ENCODE peak calls at places on chromosomes 11 and 22, in ten cellular contexts. N is GM12892, X is tibial nerve, K is body of pancreas, W is sigmoid colon, H is suprapubic skin, Q is uterus, J is HCT116, G is spleen, P is A549. T is an unnamed sample.

GRCh38 chr11:86473991-86474833 is 99.5 kb downstream of the CCDC81 start:
- DNase-seq in G (no peak), X (no peak), P (peak), K (no peak), N (no peak), Q (peak), H (no peak), W (no peak), J (no peak), T (no peak)

GRCh38 chr11:23226331-23226909 is 366.1 kb upstream of the CCDC179 start:
- DNase-seq in J (no peak), Q (no peak), N (no peak), P (no peak), H (no peak), X (no peak), W (no peak), G (no peak), K (no peak), T (no peak)

GRCh38 chr11:78244546-78245315 is 56.0 kb downstream of the USP35 start:
- DNase-seq in J (no peak), K (no peak), W (no peak), G (no peak), N (no peak), H (no peak), X (no peak), P (no peak), Q (no peak), T (no peak)

GRCh38 chr22:40107756-40108437 is 69.8 kb upstream of the TNRC6B start:
- DNase-seq in W (no peak), G (no peak), K (peak), P (no peak), N (no peak), Q (peak), X (no peak), J (no peak), H (no peak), T (peak)

GRCh38 chr11:115463606-115464005 is 40.6 kb downstream of the CADM1 start:
- DNase-seq in K (no peak), Q (no peak), W (no peak), X (no peak), H (no peak), P (no peak), G (no peak), J (no peak), N (no peak), T (no peak)

GRCh38 chr22:43314611-43315010 is 28.6 kb downstream of the SCUBE1 start:
- DNase-seq in W (no peak), K (no peak), Q (no peak), J (no peak), P (no peak), G (no peak), X (no peak), N (no peak), H (no peak), T (no peak)

GRCh38 chr11:12066799-12067508 is 43.4 kb upstream of the MICAL2 start:
- DNase-seq in P (peak), G (no peak), J (no peak), N (no peak), K (no peak), W (peak), X (no peak), H (peak), Q (peak), T (no peak)

GRCh38 chr11:117070016-117070415 is 28.2 kb downstream of the SIK3 start:
- DNase-seq in W (no peak), K (no peak), N (no peak), H (no peak), X (no peak), P (no peak), G (no peak), J (no peak), Q (no peak), T (no peak)

GRCh38 chr22:36184433-36185035 is 17.1 kb downstream of the APOL4 start:
- DNase-seq in W (no peak), P (no peak), Q (peak), N (no peak), X (peak), K (no peak), J (no peak), H (no peak), G (no peak), T (no peak)

GRCh38 chr11:42315267-42315666 is 855.8 kb upstream of the LRRC4C start:
- DNase-seq in W (no peak), X (no peak), Q (no peak), G (no peak), P (no peak), K (no peak), H (no peak), J (no peak), N (no peak), T (no peak)

GRCh38 chr11:42311944-42312343 is 852.5 kb upstream of the LRRC4C start:
- DNase-seq in X (no peak), J (no peak), N (no peak), H (no peak), W (no peak), Q (no peak), G (no peak), P (no peak), K (no peak), T (no peak)

GRCh38 chr11:42315846-42316245 is 856.4 kb upstream of the LRRC4C start:
- DNase-seq in K (no peak), W (no peak), J (no peak), H (no peak), X (no peak), G (no peak), P (no peak), N (no peak), Q (no peak), T (no peak)

GRCh38 chr11:42311504-42311903 is 852.1 kb upstream of the LRRC4C start:
- DNase-seq in N (no peak), K (no peak), H (no peak), P (no peak), X (peak), J (no peak), W (no peak), Q (no peak), G (no peak), T (no peak)
- TF ChIP-seq POLR2A in N (no peak), K (no peak), H (no peak), P (no peak), X (no peak), J (no peak), W (no peak), Q (no peak), G (no peak), T (no peak)

GRCh38 chr11:65501005-65501529 is 2.2 kb downstream of the MALAT1 start:
- DNase-seq in W (no peak), K (no peak), X (no peak), J (no peak), N (no peak), G (no peak), H (no peak), P (no peak), Q (no peak), T (no peak)
- TF ChIP-seq POLR2A in W (no peak), K (no peak), X (peak), J (no peak), N (no peak), G (peak), H (peak), P (no peak), Q (peak), T (no peak)

DNA sequence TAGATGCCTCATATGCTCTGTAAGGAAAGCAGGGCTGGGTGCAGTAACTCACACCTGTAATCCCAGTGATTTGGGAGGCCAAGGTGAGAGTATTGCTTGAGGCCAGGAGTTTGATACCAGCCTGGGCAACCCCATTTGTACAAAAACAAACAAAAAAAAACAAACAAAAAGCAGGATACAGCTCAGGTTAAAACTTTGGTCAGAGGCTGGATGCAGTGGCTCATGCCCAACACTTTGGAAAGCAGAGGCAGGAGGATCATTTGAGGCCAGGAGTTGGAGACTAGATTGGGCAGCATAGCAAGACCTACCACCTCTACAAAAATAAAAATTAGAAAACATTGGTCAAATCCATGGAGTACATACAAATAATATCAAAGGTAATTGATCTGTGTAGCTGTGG is 7.9 kb downstream of the CUL5 start:
- DNase-seq in Q (no peak), W (no peak), P (no peak), N (no peak), X (no peak), G (no peak), K (no peak), J (no peak), H (no peak), T (no peak)
- TF ChIP-seq POLR2A in Q (no peak), W (no peak), P (no peak), N (no peak), X (no peak), G (no peak), K (no peak), J (no peak), H (no peak), T (no peak)

GRCh38 chr11:108207683-108208060 is 14.8 kb downstream of the NPAT start:
- DNase-seq in W (no peak), Q (no peak), N (no peak), J (no peak), P (no peak), X (no peak), H (no peak), K (no peak), G (no peak), T (no peak)

GRCh38 chr11:108204376-108204775 is 18.1 kb downstream of the NPAT start:
- DNase-seq in J (no peak), N (no peak), K (no peak), H (no peak), G (no peak), Q (no peak), P (no peak), W (no peak), X (no peak), T (no peak)

GRCh38 chr11:108206969-108207682 is 15.3 kb downstream of the NPAT start:
- DNase-seq in G (no peak), J (no peak), W (no peak), P (no peak), K (no peak), X (no peak), N (no peak), Q (no peak), H (no peak), T (no peak)

GRCh38 chr11:108204918-108205499 is 17.4 kb downstream of the NPAT start:
- DNase-seq in G (no peak), P (no peak), N (no peak), H (no peak), J (no peak), X (no peak), K (no peak), W (no peak), Q (no peak), T (no peak)

GRCh38 chr11:108206171-108206570 is 16.3 kb downstream of the NPAT start:
- DNase-seq in G (no peak), K (no peak), J (no peak), N (no peak), X (no peak), Q (no peak), P (no peak), H (no peak), W (no peak), T (no peak)
- TF ChIP-seq POLR2A in G (no peak), K (no peak), J (no peak), N (peak), X (no peak), Q (no peak), P (no peak), H (no peak), W (no peak), T (no peak)

GRCh38 chr22:50008151-50009040 is 4.2 kb downstream of the IL17REL start:
- DNase-seq in Q (no peak), P (no peak), N (no peak), W (no peak), G (no peak), K (no peak), J (no peak), X (no peak), H (no peak), T (no peak)
- TF ChIP-seq POLR2A in Q (no peak), P (no peak), N (no peak), W (no peak), G (no peak), K (no peak), J (no peak), X (no peak), H (no peak), T (no peak)

DNA sequence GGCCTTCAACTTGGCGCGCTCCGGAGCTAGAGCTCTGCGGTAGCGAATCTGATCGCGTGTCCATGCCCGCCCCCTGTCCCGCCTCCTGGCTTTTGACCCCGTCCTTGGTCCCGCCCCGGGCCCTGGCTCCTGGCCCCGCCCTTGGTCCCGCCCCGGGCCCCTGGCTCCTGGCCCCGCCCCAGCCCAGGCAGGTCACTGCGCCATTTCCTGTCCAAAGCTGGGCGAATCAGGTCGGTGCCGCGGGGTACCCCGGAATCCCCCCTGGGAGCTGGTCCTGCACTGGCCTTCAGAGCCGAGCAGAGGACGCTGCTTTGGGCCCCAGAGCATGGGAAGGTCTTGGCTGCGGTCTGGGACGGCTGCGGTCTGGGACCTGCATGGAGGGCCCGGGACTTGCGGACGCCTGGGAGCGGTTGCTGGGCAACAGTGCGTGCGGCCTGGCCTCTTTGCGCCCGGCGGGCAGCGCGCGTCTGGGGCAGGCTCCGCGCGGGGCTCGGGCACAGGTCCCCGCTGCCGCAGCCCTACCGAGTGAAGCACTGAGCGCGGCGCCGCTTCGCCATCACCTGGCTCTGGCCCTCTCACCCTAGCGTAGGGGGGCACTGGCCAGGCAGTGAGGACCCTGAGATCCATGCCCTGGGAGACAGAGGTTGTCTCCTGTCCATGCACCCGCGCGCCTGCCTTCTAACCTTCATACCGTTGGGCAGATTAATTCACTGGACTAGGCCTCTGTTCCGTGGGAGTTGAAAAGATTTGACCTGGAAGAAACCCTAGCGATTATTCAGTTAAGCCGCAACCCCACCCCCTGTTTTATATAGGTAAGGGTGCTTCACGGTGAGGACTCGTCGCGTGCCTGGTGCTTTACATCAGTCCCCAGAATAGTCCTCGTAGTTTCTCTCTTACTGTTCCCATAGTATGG is at the start of gene TTC12:
- DNase-seq in Q (peak), J (peak), X (peak), N (peak), G (peak), K (peak), H (peak), W (peak), P (peak), T (peak)
- TF ChIP-seq POLR2A in Q (no peak), J (peak), X (peak), N (peak), G (no peak), K (peak), H (no peak), W (peak), P (peak), T (peak)

DNA sequence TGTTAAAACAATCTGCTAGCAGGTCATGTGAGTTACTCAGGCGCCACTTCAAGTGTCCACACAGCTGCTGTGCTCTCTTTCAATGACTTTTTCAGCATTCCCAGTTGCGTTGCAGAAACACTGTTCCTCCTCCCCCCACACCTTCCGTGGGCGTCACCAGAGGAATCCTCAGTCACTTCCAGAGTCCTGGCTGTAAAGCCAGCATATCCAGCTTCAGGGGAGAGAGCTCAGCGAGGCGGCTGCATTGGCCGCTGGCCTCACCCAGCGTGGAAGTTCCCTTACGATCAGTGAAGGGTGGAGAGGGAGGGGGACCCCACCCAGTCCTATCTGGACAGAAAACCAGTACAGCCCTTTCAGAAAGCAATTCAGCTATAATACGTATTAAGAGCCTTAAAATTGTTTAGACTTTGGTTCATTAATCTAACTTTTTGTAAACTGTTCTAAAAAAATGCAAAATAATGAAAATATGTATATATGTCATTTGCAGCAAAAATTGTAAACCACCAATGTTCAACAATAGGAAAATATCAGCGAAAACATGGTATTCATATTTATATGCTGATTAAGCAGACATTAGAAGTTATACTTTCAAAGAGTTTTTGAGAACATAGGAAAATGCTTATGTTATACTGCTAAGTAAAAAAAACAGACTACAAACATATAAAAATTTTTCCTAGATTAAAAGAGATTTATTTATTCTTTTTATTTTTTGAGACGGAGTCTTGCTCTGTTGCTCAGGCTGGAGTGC is 2.8 kb upstream of the ANO9 start:
- DNase-seq in K (no peak), X (no peak), N (no peak), J (no peak), G (no peak), P (no peak), Q (no peak), W (no peak), H (no peak), T (peak)
- TF ChIP-seq POLR2A in K (peak), X (no peak), N (no peak), J (no peak), G (no peak), P (no peak), Q (no peak), W (peak), H (no peak), T (no peak)

DNA sequence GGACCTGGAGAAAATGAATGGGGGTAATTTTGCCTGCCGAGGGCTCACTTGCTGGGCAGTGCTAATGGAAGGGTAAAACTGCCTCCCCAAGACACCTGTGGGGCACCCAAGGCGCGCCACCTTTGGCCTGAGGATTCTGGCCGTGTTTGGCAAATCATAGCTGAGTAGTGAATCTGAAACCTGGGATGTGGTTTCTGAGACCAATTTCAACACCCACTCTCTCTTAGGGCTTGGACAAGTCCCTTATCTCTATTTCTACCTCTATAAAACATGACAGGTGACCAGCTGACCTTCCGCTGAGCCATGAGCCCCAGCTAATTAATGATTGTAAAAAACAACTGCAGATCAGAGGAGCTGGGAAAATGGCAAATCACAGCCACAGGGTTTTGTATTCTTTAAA is 1.5 kb upstream of the PACSIN3 start:
- DNase-seq in J (no peak), P (no peak), N (no peak), K (no peak), Q (no peak), X (no peak), H (no peak), W (no peak), G (no peak), T (no peak)
- TF ChIP-seq POLR2A in J (no peak), P (no peak), N (no peak), K (no peak), Q (no peak), X (no peak), H (no peak), W (no peak), G (no peak), T (no peak)

T was measured in H54.